ENCODE peak calls at places on chromosomes 6 and 20, in nine cellular contexts. P is spleen, Z is stomach, Q is sigmoid colon, K is suprapubic skin, I is GM12878, X is HCT116, G is upper lobe of left lung, F is K562. T is an unnamed sample.

GRCh38 chr20:12406978-12407377 is 489.3 kb downstream of the BTBD3 start:
- DNase-seq in P (no peak), Z (no peak), Q (no peak), K (no peak), I (no peak), X (no peak), G (no peak), F (no peak), T (no peak)

GRCh38 chr6:31814677-31815024 is 432 bp downstream of the HSPA1L start:
- DNase-seq in P (peak; percentile 91), Z (peak; percentile 94), Q (peak; percentile 99), K (peak; percentile 98), I (peak; percentile 67), X (peak; percentile 90), G (no peak), F (peak; percentile 94), T (peak; percentile 68)

GRCh38 chr6:87623248-87623647 is 33.3 kb downstream of the ORC3 start:
- DNase-seq in P (no peak), Z (no peak), Q (no peak), K (no peak), I (no peak), X (no peak), G (no peak), F (no peak), T (no peak)

GRCh38 chr6:12249516-12250394 is 40.4 kb upstream of the EDN1 start:
- DNase-seq in P (no peak), Z (no peak), Q (no peak), K (no peak), I (no peak), X (no peak), G (no peak), F (no peak), T (no peak)

GRCh38 chr6:150142304-150142656 is 564 bp upstream of the PPP1R14C start:
- DNase-seq in P (no peak), Z (no peak), Q (no peak), K (no peak), I (no peak), X (no peak), G (no peak), F (no peak), T (no peak)

GRCh38 chr6:46279874-46280273 is 109.1 kb upstream of the ENPP5 start:
- DNase-seq in P (no peak), Z (no peak), Q (no peak), K (no peak), I (no peak), X (no peak), G (no peak), F (no peak), T (no peak)

GRCh38 chr6:109979033-109979921 is 1.2 kb downstream of the GPR6 start:
- DNase-seq in P (no peak), Z (no peak), Q (no peak), K (no peak), I (no peak), X (no peak), G (peak; percentile 75), F (no peak), T (no peak)

GRCh38 chr20:16761305-16761829 is 13.2 kb downstream of the OTOR start:
- DNase-seq in P (no peak), Z (peak; percentile 45), Q (no peak), K (no peak), I (peak; percentile 19), X (peak; percentile 74), G (no peak), F (peak; percentile 49), T (peak; percentile 22)

GRCh38 chr6:22613695-22614094 is 44.3 kb downstream of the HDGFL1 start:
- DNase-seq in P (no peak), Z (no peak), Q (no peak), K (no peak), I (no peak), X (no peak), G (no peak), F (no peak), T (no peak)

DNA sequence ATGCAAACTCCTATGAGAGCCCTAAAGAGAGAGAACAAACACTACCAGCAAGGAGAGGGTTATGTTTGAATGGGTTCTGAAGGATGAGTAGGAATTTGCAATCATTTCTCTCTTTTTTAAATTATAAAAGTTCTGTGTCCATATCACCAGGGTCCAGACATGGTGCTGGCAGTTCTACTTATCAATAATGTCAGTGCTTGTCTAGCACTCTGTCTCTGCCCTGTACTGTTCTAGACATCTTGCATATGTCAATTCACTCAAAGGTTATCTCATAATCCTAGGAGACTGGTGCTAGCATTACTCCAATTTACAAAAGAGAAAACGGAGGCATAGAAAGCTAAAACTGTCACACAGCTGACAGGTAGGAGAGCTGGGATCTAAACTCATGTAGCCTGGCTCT is 101.3 kb downstream of the VEGFA start:
- DNase-seq in P (no peak), Z (no peak), Q (no peak), K (no peak), I (no peak), X (no peak), G (no peak), F (no peak), T (no peak)
- TF ChIP-seq POLR2AphosphoS5 in P (no peak), Z (no peak), Q (no peak), K (no peak), I (no peak), X (no peak), G (no peak), F (no peak), T (no peak)

GRCh38 chr6:30626484-30627366 is at the start of gene ATAT1:
- DNase-seq in P (peak; percentile 97), Z (peak; percentile 93), Q (peak; percentile 96), K (peak; percentile 95), I (peak; percentile 36), X (peak; percentile 70), G (peak; percentile 98), F (peak; percentile 59), T (peak; percentile 84)
- TF ChIP-seq POLR2A in P (no peak), Z (no peak), Q (peak; percentile 40), K (no peak), I (peak; percentile 97), X (peak; percentile 60), G (peak; percentile 30), F (peak; percentile 79), T (peak; percentile 84)

DNA sequence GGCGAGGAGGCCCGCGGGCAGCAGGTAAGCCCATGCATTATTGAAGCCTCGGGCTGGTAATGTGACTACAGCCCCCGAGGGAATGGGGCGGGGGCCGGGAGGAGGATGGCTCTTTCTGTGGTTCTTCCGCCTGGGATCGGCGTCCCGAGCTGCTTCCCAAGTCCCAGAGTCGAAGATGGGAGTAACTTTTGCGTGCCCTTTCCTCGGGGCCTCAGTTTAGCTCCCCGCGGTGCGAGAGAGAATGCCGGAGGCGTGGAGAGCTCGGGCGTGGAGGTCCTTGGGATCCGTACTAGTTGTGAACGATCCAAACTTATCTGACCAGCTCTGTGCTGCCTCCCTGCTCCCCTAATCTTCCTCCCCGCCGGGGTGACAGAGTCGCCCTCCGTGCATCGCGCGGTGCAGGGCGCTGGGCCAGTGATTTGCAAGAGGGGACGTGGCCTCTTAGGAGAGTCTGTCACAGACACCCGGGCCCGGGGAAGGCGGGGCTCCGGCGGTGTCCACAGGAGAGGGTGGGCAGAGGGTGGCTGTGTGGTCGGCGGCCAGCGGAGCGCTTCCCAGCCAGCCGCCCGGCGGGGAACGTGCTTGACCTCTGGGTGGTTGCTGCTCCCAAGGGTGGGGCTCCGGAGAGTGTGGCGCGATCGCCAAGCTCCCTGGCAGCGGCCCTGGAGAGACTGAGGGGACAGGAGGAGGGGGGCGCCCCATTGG is 815 bp downstream of the UTRN start:
- DNase-seq in P (peak; percentile 92), Z (peak; percentile 74), Q (peak; percentile 87), K (peak; percentile 90), I (no peak), X (no peak), G (peak; percentile 94), F (no peak), T (peak; percentile 33)
- TF ChIP-seq POLR2AphosphoS5 in P (peak; percentile 87), Z (peak; percentile 45), Q (peak; percentile 7), K (no peak), I (no peak), X (peak; percentile 32), G (peak; percentile 78), F (no peak), T (no peak)

GRCh38 chr20:50165687-50166554 is 12.4 kb upstream of the PEDS1 start:
- DNase-seq in P (peak; percentile 91), Z (peak; percentile 95), Q (peak; percentile 100), K (peak; percentile 98), I (peak; percentile 82), X (peak; percentile 100), G (no peak), F (peak; percentile 95), T (peak; percentile 79)
- TF ChIP-seq POLR2A in P (no peak), Z (no peak), Q (no peak), K (no peak), I (peak; percentile 79), X (peak; percentile 31), G (peak; percentile 57), F (peak; percentile 75), T (peak; percentile 46)

GRCh38 chr6:34235605-34236422 is 859 bp upstream of the HMGA1 start:
- DNase-seq in P (peak; percentile 94), Z (peak; percentile 65), Q (peak; percentile 78), K (no peak), I (no peak), X (no peak), G (peak; percentile 92), F (peak; percentile 37), T (no peak)
- TF ChIP-seq POLR2AphosphoS5 in P (peak; percentile 60), Z (no peak), Q (no peak), K (no peak), I (peak; percentile 57), X (peak; percentile 86), G (peak; percentile 40), F (peak; percentile 86), T (peak; percentile 42)

DNA sequence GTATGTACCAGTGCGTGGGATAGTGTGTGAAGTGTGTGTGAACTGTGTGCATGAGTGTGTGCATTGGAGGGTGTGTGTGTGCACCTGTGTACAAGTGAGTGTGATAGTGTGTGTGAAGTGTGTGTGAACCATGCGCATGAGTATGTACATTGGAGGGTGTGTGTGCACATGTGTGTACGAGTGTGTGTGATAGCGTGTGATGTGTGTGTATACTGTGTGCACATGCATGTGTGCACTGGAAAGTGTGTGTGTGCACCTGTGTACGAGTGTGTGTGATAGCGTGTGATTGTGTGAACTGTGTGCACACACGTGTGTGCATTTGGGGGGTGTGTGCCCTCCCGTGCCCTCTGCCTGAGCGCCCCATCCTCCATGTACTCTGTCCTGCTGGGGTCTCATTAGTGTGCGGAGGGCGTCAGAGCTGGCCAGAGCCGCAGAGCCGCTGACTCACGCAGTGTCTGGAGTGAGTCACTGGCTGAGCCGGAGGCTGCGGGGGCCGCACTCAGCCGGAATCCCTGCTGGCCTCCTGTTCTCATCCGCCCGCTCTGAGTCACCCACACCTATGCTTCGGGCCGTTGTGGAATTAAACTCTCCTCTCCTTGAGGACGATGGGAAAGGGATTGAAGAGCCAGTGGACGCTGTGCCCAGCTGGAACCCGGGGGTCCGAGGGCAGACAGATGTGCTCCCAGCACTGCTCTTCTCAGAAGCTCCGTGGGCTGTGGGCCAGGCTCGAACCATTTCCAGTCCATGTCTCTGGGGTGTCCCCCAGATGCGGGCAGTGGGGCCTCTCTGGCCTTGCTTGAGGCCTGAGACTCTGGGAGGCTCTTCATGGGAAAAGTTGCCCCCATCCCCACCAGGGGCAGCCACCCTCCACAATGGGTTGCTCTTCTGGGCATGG is 27.3 kb upstream of the STX16 start:
- DNase-seq in P (peak; percentile 56), Z (no peak), Q (peak; percentile 80), K (no peak), I (no peak), X (peak; percentile 75), G (peak; percentile 83), F (peak; percentile 89), T (no peak)
- TF ChIP-seq POLR2A in P (no peak), Z (no peak), Q (no peak), K (no peak), I (no peak), X (no peak), G (no peak), F (no peak), T (no peak)

GRCh38 chr6:41677430-41678045 is 39.3 kb downstream of the MDFI start:
- DNase-seq in P (peak; percentile 44), Z (no peak), Q (no peak), K (no peak), I (no peak), X (no peak), G (no peak), F (no peak), T (no peak)
- TF ChIP-seq POLR2AphosphoS5 in P (no peak), Z (no peak), Q (no peak), K (no peak), I (no peak), X (no peak), G (no peak), F (no peak), T (no peak)

T was measured in GM12891.